ENCODE peak calls at places on chromosomes 16 and 17, in four cellular contexts. N is CD8-positive, alpha-beta memory T cell; O is testis; B is left ventricle myocardium inferior. Z is an unnamed sample.

GRCh38 chr16:67014641-67015315 is 14.2 kb upstream of the CBFB start:
- DNase-seq in N (no peak), B (no peak), O (peak), Z (no peak)

GRCh38 chr17:6306820-6307219 is 128.1 kb downstream of the AIPL1 start:
- DNase-seq in B (no peak), O (no peak), N (no peak), Z (no peak)

GRCh38 chr16:68646948-68647659 is 2.0 kb downstream of the CDH3 start:
- DNase-seq in O (no peak), N (no peak), B (no peak), Z (no peak)

GRCh38 chr17:144936-145670 is 7.7 kb downstream of the SCGB1C2 start:
- DNase-seq in B (peak), O (peak), N (no peak), Z (no peak)

GRCh38 chr16:4465977-4466779 is 8.2 kb downstream of the NMRAL1 start:
- DNase-seq in O (no peak), B (peak), N (peak), Z (no peak)

GRCh38 chr17:3558603-3559269 is 1.1 kb upstream of the TRPV3 start:
- DNase-seq in O (no peak), B (no peak), N (peak), Z (no peak)

GRCh38 chr17:47704116-47704515 is 10.2 kb downstream of the TBKBP1 start:
- DNase-seq in B (peak), O (no peak), N (no peak), Z (no peak)

GRCh38 chr17:39608601-39609000 is 881 bp upstream of the NEUROD2 start:
- DNase-seq in O (no peak), N (no peak), B (no peak), Z (no peak)

GRCh38 chr17:81025756-81026155 is 9.2 kb upstream of the BAIAP2 start:
- DNase-seq in B (no peak), O (no peak), N (no peak), Z (no peak)

GRCh38 chr16:3038256-3038655 is 1.5 kb upstream of the BICDL2 start:
- DNase-seq in O (no peak), B (no peak), N (no peak), Z (no peak)

GRCh38 chr17:20315321-20315720 is 152.0 kb downstream of the LGALS9B start:
- DNase-seq in N (no peak), B (no peak), O (no peak), Z (no peak)

GRCh38 chr17:41690497-41690896 is 1.8 kb downstream of the EIF1 start:
- DNase-seq in O (no peak), N (no peak), B (no peak), Z (no peak)

GRCh38 chr17:80868022-80868609 is 123.5 kb upstream of the CHMP6 start:
- DNase-seq in N (no peak), B (no peak), O (no peak), Z (no peak)

GRCh38 chr17:81934850-81935708 is 2.0 kb downstream of the PYCR1 start:
- DNase-seq in N (no peak), O (no peak), B (no peak), Z (no peak)

GRCh38 chr16:4512473-4512872 is 26.1 kb downstream of the CDIP1 start:
- DNase-seq in N (no peak), B (no peak), O (no peak), Z (no peak)

GRCh38 chr17:39186481-39187002 is 10.9 kb downstream of the CACNB1 start:
- DNase-seq in N (no peak), B (no peak), O (no peak), Z (no peak)

GRCh38 chr16:84460406-84461028 is 43.9 kb downstream of the MEAK7 start:
- DNase-seq in O (peak), N (no peak), B (no peak), Z (no peak)

GRCh38 chr16:88527937-88528743 is 42.1 kb upstream of the ZC3H18 start:
- DNase-seq in N (no peak), B (no peak), O (no peak), Z (no peak)

GRCh38 chr16:14370736-14371234 is 259.3 kb downstream of the PARN start:
- DNase-seq in N (no peak), O (no peak), B (no peak), Z (no peak)

GRCh38 chr17:44844390-44844830 is 3.3 kb upstream of the HIGD1B start:
- DNase-seq in N (no peak), O (no peak), B (peak), Z (no peak)

GRCh38 chr16:79717324-79717848 is 116.8 kb upstream of the MAF start:
- DNase-seq in N (no peak), O (no peak), B (no peak), Z (no peak)

GRCh38 chr16:79714440-79714839 is 113.9 kb upstream of the MAF start:
- DNase-seq in B (no peak), O (no peak), N (no peak), Z (no peak)

GRCh38 chr16:79713609-79714309 is 113.2 kb upstream of the MAF start:
- DNase-seq in O (no peak), N (no peak), B (no peak), Z (no peak)

GRCh38 chr16:79715088-79715487 is 114.6 kb upstream of the MAF start:
- DNase-seq in N (no peak), B (no peak), O (no peak), Z (no peak)

GRCh38 chr16:79716645-79717323 is 116.2 kb upstream of the MAF start:
- DNase-seq in N (no peak), O (no peak), B (no peak), Z (no peak)
- H3K4me3 ChIP-seq in N (no peak), O (no peak), B (no peak), Z (no peak)

DNA sequence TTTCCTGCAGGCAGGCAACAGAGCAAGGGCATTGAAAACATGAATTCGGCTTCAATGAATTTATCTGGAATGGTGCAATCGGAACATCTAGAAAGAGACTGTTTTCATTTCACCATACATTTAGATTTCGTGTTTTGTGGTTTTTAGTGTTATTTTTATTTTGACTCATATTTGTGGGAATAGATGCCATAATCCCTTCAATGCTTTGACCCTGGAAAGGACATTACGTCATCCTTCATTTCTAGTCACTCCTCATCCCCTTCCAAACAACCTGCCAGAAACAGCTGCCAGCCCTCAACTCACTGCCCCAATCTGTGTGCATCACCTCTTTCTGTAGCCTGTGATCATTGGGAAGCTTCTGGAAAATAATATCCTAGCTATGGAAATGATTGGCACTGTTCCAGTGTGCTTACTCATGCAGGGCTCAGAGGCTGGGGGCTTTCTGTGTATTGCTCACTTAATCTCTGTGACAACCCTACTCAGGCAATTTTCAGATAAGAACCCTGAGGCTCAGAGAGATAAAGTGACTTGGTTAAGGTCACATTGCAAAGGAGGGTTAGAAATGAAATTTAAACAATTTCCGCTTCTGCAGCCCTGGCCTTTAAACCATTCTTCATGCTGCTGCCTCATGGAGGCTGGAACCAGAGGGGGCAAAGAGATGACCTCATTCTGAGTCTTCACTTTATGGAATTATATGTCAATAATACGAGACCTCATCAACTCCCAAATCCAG is 9.5 kb upstream of the KSR1 start:
- DNase-seq in N (no peak), B (no peak), O (no peak), Z (peak)
- H3K4me3 ChIP-seq in N (no peak), B (no peak), O (no peak), Z (no peak)

GRCh38 chr16:62022688-62023087 is 13.6 kb downstream of the CDH8 start:
- DNase-seq in B (no peak), O (no peak), N (no peak), Z (no peak)

GRCh38 chr16:62018301-62019060 is 17.8 kb downstream of the CDH8 start:
- DNase-seq in O (no peak), N (no peak), B (no peak), Z (no peak)

DNA sequence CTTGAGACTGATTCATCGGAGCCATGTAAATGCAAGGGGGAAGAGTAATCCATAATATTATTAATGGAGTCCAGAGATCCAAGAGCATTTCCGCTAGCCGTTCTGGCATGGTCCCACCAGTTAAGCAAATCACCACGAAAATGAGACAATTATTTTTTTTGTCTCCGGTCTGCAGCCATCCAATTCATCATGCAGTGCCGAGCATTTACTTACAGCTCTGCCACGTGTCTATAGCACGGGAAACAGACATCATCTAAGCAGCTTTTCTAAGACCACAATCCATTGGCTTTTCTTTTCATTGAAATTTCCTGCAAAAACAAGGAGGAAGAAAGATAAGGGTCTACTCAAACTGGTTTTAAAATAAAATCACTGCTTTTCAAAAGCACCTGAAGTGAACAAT is 14.9 kb downstream of the CDH8 start:
- DNase-seq in O (no peak), B (no peak), N (no peak), Z (no peak)
- H3K4me3 ChIP-seq in O (no peak), B (no peak), N (no peak), Z (peak)

DNA sequence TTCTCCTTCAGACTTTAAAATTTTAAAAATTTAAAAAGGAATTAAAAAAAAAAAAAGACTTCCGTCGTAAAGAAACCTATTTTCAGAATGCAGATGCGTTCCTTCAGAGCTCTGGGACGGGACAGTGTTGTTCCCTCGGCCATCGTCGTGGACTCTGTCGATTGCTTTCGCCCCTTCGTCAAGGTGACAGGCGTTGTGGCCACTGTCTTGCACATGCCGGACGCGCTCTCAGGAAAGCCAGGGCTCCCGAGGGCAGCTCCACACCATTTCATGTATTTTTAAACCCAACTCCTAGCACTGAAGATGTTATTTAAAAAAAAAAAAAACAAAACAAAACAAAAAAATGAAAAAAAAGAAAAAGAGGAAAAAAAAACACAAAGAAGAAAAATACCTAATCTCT is 22.3 kb downstream of the TMC6 start:
- DNase-seq in B (no peak), N (no peak), O (no peak), Z (no peak)
- H3K4me3 ChIP-seq in B (no peak), N (no peak), O (no peak), Z (no peak)

DNA sequence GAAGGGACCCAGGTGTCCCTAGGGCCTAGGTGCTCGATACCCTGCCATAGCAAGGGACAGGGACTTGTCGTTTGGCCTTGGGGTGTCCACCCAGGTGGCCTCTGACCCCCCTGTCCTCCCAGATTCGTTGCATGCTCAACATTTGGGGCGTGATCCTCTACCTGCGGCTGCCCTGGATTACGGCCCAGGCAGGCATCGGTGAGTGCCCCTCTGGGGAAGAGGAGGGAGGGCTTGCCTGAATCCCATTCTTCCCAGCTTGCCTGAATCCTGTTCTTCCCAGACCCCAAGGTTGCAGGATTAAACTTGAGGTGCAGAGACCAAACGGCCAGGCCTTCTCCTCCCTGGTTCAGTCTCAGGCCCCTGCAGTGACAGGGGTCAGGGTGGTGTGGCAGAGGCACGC is 3.2 kb downstream of the SLC12A3 start:
- DNase-seq in N (no peak), B (no peak), O (no peak), Z (no peak)
- H3K4me3 ChIP-seq in N (no peak), B (no peak), O (no peak), Z (no peak)

GRCh38 chr17:35476283-35476820 is 27.8 kb upstream of the SLFN13 start:
- DNase-seq in N (no peak), O (no peak), B (no peak), Z (no peak)
- H3K4me3 ChIP-seq in N (no peak), O (no peak), B (no peak), Z (no peak)

DNA sequence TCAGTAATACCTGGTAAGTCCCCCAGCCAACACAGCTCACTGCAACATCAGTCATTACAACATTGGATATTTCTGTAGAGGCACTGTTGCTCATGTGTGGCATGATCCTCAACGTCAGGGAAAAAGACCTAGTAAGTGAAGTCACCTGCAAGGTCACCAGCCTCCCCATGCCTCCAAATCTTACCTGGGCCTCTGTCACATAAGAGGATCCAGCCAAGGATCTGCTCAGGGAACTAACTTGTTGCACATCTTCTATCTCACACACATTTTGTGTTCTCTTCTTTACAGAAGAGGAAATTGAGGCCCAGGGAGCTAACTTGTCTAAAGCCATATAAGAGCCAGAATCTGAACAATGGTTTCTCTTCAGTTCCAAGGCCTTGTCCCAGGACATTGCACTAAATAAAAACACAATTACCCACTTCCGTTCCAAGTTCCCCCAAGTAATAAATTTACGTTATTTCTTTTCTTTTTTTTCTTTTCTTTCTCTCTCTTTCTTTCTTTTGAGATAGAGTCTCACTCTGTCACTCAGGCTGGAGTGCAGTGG is 1.4 kb downstream of the SHMT1 start:
- DNase-seq in B (no peak), O (no peak), N (no peak), Z (no peak)
- H3K4me3 ChIP-seq in B (peak), O (no peak), N (no peak), Z (peak)

DNA sequence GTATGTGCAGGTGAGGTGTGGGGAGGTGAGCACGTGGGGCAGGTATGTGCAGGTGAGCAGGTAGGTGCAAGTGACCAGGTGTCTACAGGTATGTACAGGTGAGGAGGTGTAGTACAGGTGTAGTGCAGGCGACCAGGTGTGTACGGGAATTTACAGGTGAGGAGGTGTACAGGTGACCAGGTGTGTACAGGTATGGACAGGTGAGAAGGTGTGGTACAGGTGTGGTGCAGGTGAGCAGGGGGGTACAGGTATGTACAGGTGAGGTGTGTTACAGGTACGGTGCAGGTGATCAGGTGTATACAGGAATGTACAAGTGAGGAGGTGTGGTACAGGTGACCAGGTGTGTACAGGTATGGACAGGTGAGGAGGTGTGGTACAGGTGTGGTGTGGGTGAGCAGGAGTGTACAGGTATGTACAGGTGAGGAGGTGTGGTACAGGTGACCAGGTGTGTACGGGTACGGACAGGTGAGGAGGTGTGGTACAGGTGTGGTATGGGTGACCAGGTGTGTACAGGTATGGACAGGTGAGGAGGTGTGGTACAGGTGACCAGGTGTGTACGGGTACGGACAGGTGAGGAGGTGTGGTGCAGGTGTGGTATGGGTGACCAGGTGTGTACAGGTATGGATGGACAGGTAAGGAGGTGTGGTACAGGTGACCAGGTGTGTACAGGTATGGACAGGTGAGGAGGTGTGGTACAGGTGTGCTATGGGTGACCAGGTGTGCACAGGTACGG is 12.8 kb upstream of the DBNDD1 start:
- DNase-seq in B (no peak), O (no peak), N (no peak), Z (no peak)
- H3K4me3 ChIP-seq in B (no peak), O (no peak), N (no peak), Z (no peak)

DNA sequence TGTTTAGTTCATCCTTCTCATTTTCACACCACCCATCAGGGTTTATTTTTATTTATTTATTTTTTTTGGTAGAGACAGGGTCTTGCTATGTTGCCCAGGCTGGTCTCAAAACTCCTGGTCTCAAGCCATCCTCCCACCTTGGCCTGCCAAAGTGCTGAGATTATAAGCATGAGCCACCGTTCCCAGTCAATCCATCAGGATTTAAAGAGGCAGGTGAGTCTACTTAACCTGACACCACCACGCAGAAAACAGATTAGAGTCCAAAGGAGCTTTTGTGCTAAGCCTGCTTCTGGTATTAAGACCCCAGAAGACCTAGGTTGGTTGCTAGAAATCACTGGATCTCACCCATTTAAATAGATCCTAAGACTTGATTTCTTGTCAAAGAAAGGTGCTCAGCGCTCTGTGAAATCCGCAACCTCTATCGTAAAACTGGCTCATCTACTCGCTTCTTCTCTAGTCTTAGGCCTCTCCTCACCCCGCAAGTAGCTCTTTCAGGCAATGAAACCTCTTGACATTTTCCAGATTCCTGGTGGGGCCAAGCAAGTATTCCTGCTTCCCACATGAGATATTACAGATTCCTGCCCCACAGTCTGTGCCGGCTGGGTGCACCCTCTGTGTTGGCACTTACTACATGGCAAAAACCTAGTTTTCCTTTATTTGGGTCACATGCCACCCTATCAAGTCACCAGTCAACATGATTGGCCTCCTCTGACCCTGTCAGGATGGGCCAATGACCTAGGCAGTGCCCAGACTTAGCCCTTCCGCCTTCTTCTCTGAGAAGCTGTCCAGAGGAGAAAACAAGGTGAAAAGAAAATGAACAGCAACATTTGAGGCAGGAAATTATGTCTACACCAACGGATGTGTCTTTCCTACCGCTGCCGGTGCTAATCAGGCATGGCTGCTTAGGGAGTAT is 9.0 kb downstream of the PITPNA start:
- DNase-seq in B (no peak), N (no peak), O (no peak), Z (no peak)
- H3K4me3 ChIP-seq in B (no peak), N (no peak), O (no peak), Z (no peak)

GRCh38 chr17:50834126-50834785 is 1.1 kb upstream of the WFIKKN2 start:
- DNase-seq in N (no peak), B (no peak), O (no peak), Z (no peak)

GRCh38 chr17:50836826-50837225 is 1.4 kb downstream of the WFIKKN2 start:
- DNase-seq in B (no peak), O (no peak), N (no peak), Z (no peak)

GRCh38 chr17:50834786-50835562 is 412 bp upstream of the WFIKKN2 start:
- DNase-seq in O (peak), B (no peak), N (no peak), Z (no peak)

GRCh38 chr17:50837286-50837979 is 2.0 kb downstream of the WFIKKN2 start:
- DNase-seq in N (no peak), B (no peak), O (peak), Z (no peak)

GRCh38 chr17:50835563-50836231 is at the start of gene WFIKKN2:
- DNase-seq in B (no peak), N (no peak), O (no peak), Z (no peak)
- H3K4me3 ChIP-seq in B (peak), N (no peak), O (no peak), Z (no peak)